ENCODE peak calls at places on chromosomes 4 and X, in five cellular contexts. C, Q, Z, J and S are unnamed samples. For H3K27me3, the result is how much of the 10 kb centered on the place peaks cover.

GRCh38 chr4:1623390-1623789 is 60.7 kb downstream of the FAM53A start:
- DNase-seq in C (no peak), Q (no peak), Z (no peak), J (no peak), S (no peak)

GRCh38 chr4:147312376-147313046 is 168.4 kb upstream of the EDNRA start:
- DNase-seq in C (no peak), Q (no peak), Z (no peak), J (no peak), S (no peak)

GRCh38 chrX:132333351-132333750 is 114.1 kb upstream of the RAP2C start:
- DNase-seq in C (no peak), Q (no peak), Z (peak), J (no peak), S (no peak)

GRCh38 chr4:143286058-143286457 is 50.6 kb upstream of the GAB1 start:
- DNase-seq in C (no peak), Q (no peak), Z (no peak), J (no peak), S (no peak)

GRCh38 chrX:19535481-19535880 is 20.2 kb upstream of the MAP3K15 start:
- DNase-seq in C (no peak), Q (no peak), Z (peak), J (no peak), S (no peak)

GRCh38 chrX:23900220-23900797 is 7.4 kb downstream of the APOO start:
- DNase-seq in C (no peak), Q (no peak), Z (no peak), J (peak), S (no peak)

GRCh38 chr4:100738388-100739165 is 220.8 kb upstream of the EMCN start:
- DNase-seq in C (peak), Q (peak), Z (no peak), J (peak), S (peak)

GRCh38 chr4:1041147-1041935 is 29.9 kb downstream of the FGFRL1 start:
- DNase-seq in C (peak), Q (peak), Z (no peak), J (no peak), S (no peak)

GRCh38 chr4:177442623-177443155 is 452 bp upstream of the AGA start:
- DNase-seq in C (no peak), Q (no peak), Z (peak), J (no peak), S (no peak)

GRCh38 chr4:182465114-182465513 is 221.9 kb downstream of the TENM3 start:
- DNase-seq in C (no peak), Q (no peak), Z (no peak), J (no peak), S (no peak)

GRCh38 chrX:56788717-56789122 is 59.7 kb downstream of the NBDY start:
- DNase-seq in C (peak), Q (no peak), Z (peak), J (no peak), S (no peak)

GRCh38 chr4:13159041-13159620 is 325.0 kb downstream of the RAB28 start:
- DNase-seq in C (no peak), Q (no peak), Z (no peak), J (no peak), S (no peak)

GRCh38 chrX:49915352-49916222 is 6.8 kb upstream of the CLCN5 start:
- DNase-seq in C (peak), Q (peak), Z (peak), J (peak), S (no peak)

GRCh38 chrX:107728342-107729099 is 47.1 kb downstream of the TSC22D3 start:
- DNase-seq in C (no peak), Q (no peak), Z (no peak), J (peak), S (no peak)

GRCh38 chr4:153497091-153497531 is 31.0 kb downstream of the TMEM131L start:
- DNase-seq in C (no peak), Q (peak), Z (no peak), J (no peak), S (no peak)

GRCh38 chr4:43763029-43763610 is 685.5 kb downstream of the KCTD8 start:
- DNase-seq in C (no peak), Q (no peak), Z (no peak), J (no peak), S (no peak)

GRCh38 chrX:48470833-48471118 is 716 bp upstream of the SLC38A5 start:
- DNase-seq in C (no peak), Q (no peak), Z (no peak), J (no peak), S (no peak)

GRCh38 chr4:38179690-38180299 is 219.6 kb downstream of the PTTG2 start:
- DNase-seq in C (peak), Q (peak), Z (peak), J (peak), S (peak)

GRCh38 chr4:182978152-182978827 is 61.1 kb upstream of the DCTD start:
- DNase-seq in C (no peak), Q (peak), Z (peak), J (no peak), S (no peak)

GRCh38 chrX:20139966-20140365 is 1.7 kb downstream of the EIF1AX start:
- DNase-seq in C (no peak), Q (no peak), Z (no peak), J (no peak), S (no peak)

GRCh38 chr4:5568336-5568735 is 140.0 kb downstream of the EVC2 start:
- DNase-seq in C (no peak), Q (no peak), Z (no peak), J (no peak), S (no peak)

GRCh38 chrX:15465896-15466651 is 27.1 kb downstream of the PIR start:
- DNase-seq in C (no peak), Q (no peak), Z (no peak), J (no peak), S (no peak)

GRCh38 chrX:129791961-129792570 is 12.3 kb downstream of the SASH3 start:
- DNase-seq in C (no peak), Q (no peak), Z (no peak), J (no peak), S (no peak)

GRCh38 chr4:74953647-74954046 is 20.7 kb downstream of the PARM1 start:
- DNase-seq in C (no peak), Q (no peak), Z (no peak), J (peak), S (no peak)

GRCh38 chr4:57080781-57081650 is 29.2 kb downstream of the IGFBP7 start:
- DNase-seq in C (no peak), Q (peak), Z (no peak), J (no peak), S (no peak)

GRCh38 chr4:7740866-7741525 is 198.7 kb downstream of the AFAP1 start:
- DNase-seq in C (no peak), Q (no peak), Z (no peak), J (no peak), S (no peak)

GRCh38 chrX:147180886-147181285 is 366.3 kb upstream of the CXorf51A start:
- DNase-seq in C (no peak), Q (no peak), Z (no peak), J (no peak), S (no peak)

GRCh38 chrX:105314468-105314867 is 94.0 kb upstream of the TEX13A start:
- DNase-seq in C (no peak), Q (peak), Z (no peak), J (no peak), S (no peak)

GRCh38 chrX:49106930-49107329 is 16.6 kb downstream of the GPKOW start:
- DNase-seq in C (peak), Q (peak), Z (no peak), J (peak), S (peak)

GRCh38 chr4:40502936-40503335 is 126.7 kb downstream of the RBM47 start:
- DNase-seq in C (no peak), Q (no peak), Z (peak), J (no peak), S (no peak)

GRCh38 chr4:112361181-112361791 is 64.1 kb downstream of the ALPK1 start:
- DNase-seq in C (no peak), Q (peak), Z (peak), J (peak), S (no peak)

GRCh38 chrX:78109458-78109857 is 5.4 kb downstream of the PGK1 start:
- DNase-seq in C (no peak), Q (no peak), Z (no peak), J (no peak), S (no peak)
- H3K27me3 ChIP-seq in C (under half), Q (under half), Z (under half), J (under half), S (under half)

DNA sequence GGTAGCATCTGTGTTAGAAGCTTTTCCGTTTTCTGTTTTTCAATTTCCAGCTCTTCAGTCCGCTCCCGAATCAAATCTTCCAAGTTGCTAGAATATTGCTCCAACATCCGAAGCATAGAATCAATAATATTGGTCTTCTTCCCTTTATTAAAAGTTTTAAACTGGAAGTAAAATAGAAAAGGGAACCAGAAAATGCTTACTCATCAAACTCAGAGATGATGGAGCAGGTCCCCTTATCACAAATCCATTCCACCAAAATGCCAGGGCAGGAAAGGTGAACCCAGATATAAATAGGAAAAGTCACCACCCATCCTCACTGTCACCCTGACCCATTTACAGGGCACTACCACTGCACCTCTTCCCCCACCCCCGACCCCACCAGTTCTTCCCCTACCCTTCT is 89.0 kb downstream of the GUCY2F start:
- DNase-seq in C (no peak), Q (no peak), Z (no peak), J (no peak), S (no peak)
- TF ChIP-seq CTCF in C (no peak), Q (no peak), Z (no peak), J (no peak), S (no peak)

DNA sequence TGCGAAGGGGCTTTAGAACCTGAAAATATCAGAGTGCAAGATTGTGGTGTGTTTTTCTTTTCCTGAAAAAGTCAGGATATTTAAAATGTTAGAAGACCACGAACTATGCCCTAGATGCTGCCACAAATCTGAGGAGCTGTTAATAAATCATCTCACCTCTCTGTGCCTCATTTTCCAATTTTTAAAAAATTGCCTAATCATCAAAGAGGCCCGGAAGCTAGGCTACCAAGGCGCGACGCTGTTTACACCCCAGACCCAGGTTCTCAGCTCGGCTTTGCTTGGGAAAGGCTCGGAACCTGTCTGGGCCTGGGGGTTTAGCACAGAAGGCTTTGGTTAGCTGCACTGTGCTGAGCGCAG is 409.6 kb downstream of the BCOR start:
- DNase-seq in C (no peak), Q (no peak), Z (no peak), J (no peak), S (no peak)
- H3K4me3 ChIP-seq in C (peak), Q (peak), Z (peak), J (peak), S (peak)

GRCh38 chrX:145844886-145845285 is 27.3 kb downstream of the SLITRK2 start:
- DNase-seq in C (no peak), Q (no peak), Z (no peak), J (no peak), S (no peak)
- H3K27me3 ChIP-seq in C (under half), Q (under half), Z (under half), J (under half), S (under half)

DNA sequence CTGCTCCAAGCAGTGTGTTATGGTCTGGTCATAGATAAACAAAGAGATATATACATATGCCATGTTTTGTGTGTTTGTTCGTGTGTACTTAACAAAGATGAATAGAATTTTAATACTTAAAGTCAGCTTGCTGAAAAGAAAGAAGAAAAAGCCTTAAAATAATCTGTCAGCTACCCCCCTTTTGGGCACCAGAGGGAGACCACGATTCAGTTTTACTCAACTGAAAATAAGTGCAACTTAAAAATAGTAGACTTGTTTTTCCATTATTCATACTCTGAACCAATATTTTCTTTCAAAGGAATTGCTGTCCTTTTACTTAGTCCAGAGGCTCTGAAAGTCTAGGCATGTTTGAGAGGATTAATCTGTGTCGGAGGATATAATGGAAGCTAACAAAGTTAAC is 181.7 kb upstream of the AGTR2 start:
- DNase-seq in C (no peak), Q (no peak), Z (no peak), J (no peak), S (no peak)
- TF ChIP-seq CTCF in C (no peak), Q (peak), Z (peak), J (no peak), S (no peak)

DNA sequence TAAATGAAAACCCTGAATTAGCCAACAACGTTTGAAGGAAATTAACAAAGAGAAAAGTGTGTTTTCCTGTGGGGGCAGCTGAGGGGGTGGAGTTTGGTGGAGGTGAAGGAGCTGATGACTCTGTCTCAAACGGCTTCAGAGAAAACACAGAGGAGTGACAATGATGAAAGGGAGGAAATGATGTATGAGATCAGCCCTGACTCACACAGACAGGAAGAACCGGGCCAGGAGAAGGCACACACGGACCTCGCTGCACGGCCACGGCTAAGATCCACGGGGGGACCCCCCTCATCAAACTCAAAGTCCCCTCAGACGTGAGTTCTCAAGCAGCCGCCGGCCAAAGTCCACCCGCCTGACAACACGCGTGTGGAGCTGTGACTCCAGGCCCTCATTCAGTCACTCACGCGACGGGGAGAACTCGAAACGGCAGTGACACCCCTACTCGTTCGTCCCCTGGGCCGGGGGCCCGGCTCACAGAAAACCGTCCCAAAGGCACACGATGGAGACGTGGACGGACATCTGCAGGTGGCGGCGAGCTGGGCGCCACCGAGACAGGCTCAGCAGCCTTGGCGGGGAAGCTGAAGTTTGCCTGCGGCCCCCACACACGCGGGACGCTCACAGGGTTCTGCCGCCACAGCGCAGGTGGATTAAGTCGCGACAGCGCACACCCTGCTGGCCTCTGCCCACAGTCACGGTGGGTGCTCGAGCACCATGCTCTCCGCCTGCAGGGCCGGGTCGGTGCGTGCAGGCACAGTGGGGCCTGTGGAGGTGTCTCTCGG is 28.8 kb downstream of the PPP2R3B start:
- DNase-seq in C (no peak), Q (peak), Z (no peak), J (no peak), S (no peak)
- H3K4me3 ChIP-seq in C (no peak), Q (no peak), Z (no peak), J (no peak), S (no peak)

DNA sequence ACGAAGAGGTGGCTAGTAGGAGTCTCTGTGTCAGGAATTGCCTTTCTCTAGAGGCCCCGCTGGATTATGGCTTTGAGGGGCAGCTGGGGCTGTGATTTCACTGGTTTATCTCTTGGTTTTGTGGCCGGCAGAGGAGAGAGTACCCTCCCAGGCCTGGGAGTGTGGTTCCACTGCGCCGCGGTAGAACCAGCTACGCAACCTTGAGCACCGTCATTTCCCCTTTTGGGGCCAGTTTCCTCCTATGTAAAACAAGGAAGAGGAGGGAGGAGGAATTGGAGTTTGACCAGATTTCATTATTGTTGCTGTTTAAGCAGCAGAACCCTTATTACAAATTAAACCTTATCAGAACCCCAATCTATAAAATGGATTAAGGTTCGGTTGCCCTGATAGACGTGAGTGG is 4.4 kb downstream of the SOX3 start:
- DNase-seq in C (no peak), Q (no peak), Z (no peak), J (no peak), S (no peak)
- H3K27me3 ChIP-seq in C (under half), Q (under half), Z (under half), J (under half), S (under half)